ENCODE peak calls at places on chromosomes 16 and 17, in five cellular contexts. One of them, this sample, is unnamed.

GRCh38 chr17:41785876-41786226 is 660 bp downstream of the JUP start:
- DNase-seq in cardiac muscle cell: peak
- DNase-seq in astrocyte of the cerebellum: no peak
- DNase-seq in epithelial cell of esophagus: peak
- DNase-seq in fibroblast of mammary gland: no peak
- DNase-seq in this sample: no peak

GRCh38 chr16:73382921-73383594 is 335.1 kb upstream of the ZFHX3 start:
- DNase-seq in cardiac muscle cell: no peak
- DNase-seq in astrocyte of the cerebellum: no peak
- DNase-seq in epithelial cell of esophagus: no peak
- DNase-seq in fibroblast of mammary gland: no peak
- DNase-seq in this sample: no peak

GRCh38 chr16:4245400-4245799 is 3.5 kb upstream of the SRL start:
- DNase-seq in cardiac muscle cell: no peak
- DNase-seq in astrocyte of the cerebellum: no peak
- DNase-seq in epithelial cell of esophagus: no peak
- DNase-seq in fibroblast of mammary gland: peak
- DNase-seq in this sample: peak

GRCh38 chr17:77320046-77320445 is 179.3 kb downstream of the SEC14L1 start:
- DNase-seq in cardiac muscle cell: no peak
- DNase-seq in astrocyte of the cerebellum: no peak
- DNase-seq in epithelial cell of esophagus: no peak
- DNase-seq in fibroblast of mammary gland: peak
- DNase-seq in this sample: peak

GRCh38 chr17:81057079-81057730 is 22.3 kb downstream of the BAIAP2 start:
- DNase-seq in cardiac muscle cell: peak
- DNase-seq in astrocyte of the cerebellum: no peak
- DNase-seq in epithelial cell of esophagus: peak
- DNase-seq in fibroblast of mammary gland: peak
- DNase-seq in this sample: no peak

GRCh38 chr16:80682435-80683070 is 121.8 kb downstream of the CDYL2 start:
- DNase-seq in cardiac muscle cell: no peak
- DNase-seq in astrocyte of the cerebellum: no peak
- DNase-seq in epithelial cell of esophagus: peak
- DNase-seq in fibroblast of mammary gland: peak
- DNase-seq in this sample: peak

GRCh38 chr16:73214825-73215481 is 167.0 kb upstream of the ZFHX3 start:
- DNase-seq in cardiac muscle cell: no peak
- DNase-seq in astrocyte of the cerebellum: peak
- DNase-seq in epithelial cell of esophagus: no peak
- DNase-seq in fibroblast of mammary gland: peak
- DNase-seq in this sample: peak

GRCh38 chr16:11050954-11051353 is 106.6 kb downstream of the CLEC16A start:
- DNase-seq in cardiac muscle cell: no peak
- DNase-seq in astrocyte of the cerebellum: no peak
- DNase-seq in epithelial cell of esophagus: no peak
- DNase-seq in fibroblast of mammary gland: no peak
- DNase-seq in this sample: no peak

GRCh38 chr17:36591434-36592315 is at the start of gene DHRS11:
- DNase-seq in cardiac muscle cell: peak
- DNase-seq in astrocyte of the cerebellum: no peak
- DNase-seq in epithelial cell of esophagus: peak
- DNase-seq in fibroblast of mammary gland: peak
- DNase-seq in this sample: peak

GRCh38 chr17:3780986-3781385 is 20.0 kb downstream of the ITGAE start:
- DNase-seq in cardiac muscle cell: no peak
- DNase-seq in astrocyte of the cerebellum: no peak
- DNase-seq in epithelial cell of esophagus: no peak
- DNase-seq in fibroblast of mammary gland: no peak
- DNase-seq in this sample: peak

GRCh38 chr16:50300942-50301625 is 34.7 kb downstream of the ADCY7 start:
- DNase-seq in cardiac muscle cell: no peak
- DNase-seq in astrocyte of the cerebellum: no peak
- DNase-seq in epithelial cell of esophagus: no peak
- DNase-seq in fibroblast of mammary gland: peak
- DNase-seq in this sample: peak

GRCh38 chr17:43945074-43945824 is 3.0 kb upstream of the PPY start:
- DNase-seq in cardiac muscle cell: no peak
- DNase-seq in astrocyte of the cerebellum: peak
- DNase-seq in epithelial cell of esophagus: peak
- DNase-seq in fibroblast of mammary gland: peak
- DNase-seq in this sample: peak

GRCh38 chr17:81208651-81209050 is 14.1 kb downstream of the CEP131 start:
- DNase-seq in cardiac muscle cell: no peak
- DNase-seq in astrocyte of the cerebellum: no peak
- DNase-seq in epithelial cell of esophagus: no peak
- DNase-seq in fibroblast of mammary gland: no peak
- DNase-seq in this sample: no peak

GRCh38 chr17:5545051-5545987 is 39.0 kb downstream of the NLRP1 start:
- DNase-seq in cardiac muscle cell: no peak
- DNase-seq in astrocyte of the cerebellum: no peak
- DNase-seq in epithelial cell of esophagus: no peak
- DNase-seq in fibroblast of mammary gland: peak
- DNase-seq in this sample: no peak

GRCh38 chr16:83732536-83732935 is 75.2 kb upstream of the HSBP1 start:
- DNase-seq in cardiac muscle cell: no peak
- DNase-seq in astrocyte of the cerebellum: no peak
- DNase-seq in epithelial cell of esophagus: no peak
- DNase-seq in fibroblast of mammary gland: no peak
- DNase-seq in this sample: no peak

GRCh38 chr16:86243571-86244154 is 266.7 kb upstream of the FOXF1 start:
- DNase-seq in cardiac muscle cell: no peak
- DNase-seq in astrocyte of the cerebellum: no peak
- DNase-seq in epithelial cell of esophagus: no peak
- DNase-seq in fibroblast of mammary gland: no peak
- DNase-seq in this sample: no peak

GRCh38 chr16:8620535-8620934 is 963 bp upstream of the METTL22 start:
- DNase-seq in cardiac muscle cell: no peak
- DNase-seq in astrocyte of the cerebellum: no peak
- DNase-seq in epithelial cell of esophagus: peak
- DNase-seq in fibroblast of mammary gland: peak
- DNase-seq in this sample: no peak

GRCh38 chr16:11350531-11351335 is 5.5 kb downstream of the RMI2 start:
- DNase-seq in cardiac muscle cell: no peak
- DNase-seq in astrocyte of the cerebellum: no peak
- DNase-seq in epithelial cell of esophagus: no peak
- DNase-seq in fibroblast of mammary gland: peak
- DNase-seq in this sample: peak

GRCh38 chr17:66283971-66284370 is 18.4 kb upstream of the PRKCA start:
- DNase-seq in cardiac muscle cell: no peak
- DNase-seq in astrocyte of the cerebellum: no peak
- DNase-seq in epithelial cell of esophagus: no peak
- DNase-seq in fibroblast of mammary gland: no peak
- DNase-seq in this sample: no peak

GRCh38 chr16:52071101-52071500 is 475.8 kb downstream of the TOX3 start:
- DNase-seq in cardiac muscle cell: no peak
- DNase-seq in astrocyte of the cerebellum: no peak
- DNase-seq in epithelial cell of esophagus: no peak
- DNase-seq in fibroblast of mammary gland: no peak
- DNase-seq in this sample: no peak

GRCh38 chr16:81170824-81171223 is 67.7 kb upstream of the BCO1 start:
- DNase-seq in cardiac muscle cell: peak
- DNase-seq in astrocyte of the cerebellum: no peak
- DNase-seq in epithelial cell of esophagus: peak
- DNase-seq in fibroblast of mammary gland: no peak
- DNase-seq in this sample: no peak

GRCh38 chr16:82991435-82991834 is 364.7 kb downstream of the CDH13 start:
- DNase-seq in cardiac muscle cell: no peak
- DNase-seq in astrocyte of the cerebellum: no peak
- DNase-seq in epithelial cell of esophagus: no peak
- DNase-seq in fibroblast of mammary gland: no peak
- DNase-seq in this sample: no peak

GRCh38 chr17:44279586-44280344 is 11.8 kb upstream of the SLC4A1 start:
- DNase-seq in cardiac muscle cell: peak
- DNase-seq in astrocyte of the cerebellum: peak
- DNase-seq in epithelial cell of esophagus: peak
- DNase-seq in fibroblast of mammary gland: peak
- DNase-seq in this sample: peak

GRCh38 chr17:79563237-79564013 is 47.4 kb downstream of the RBFOX3 start:
- DNase-seq in cardiac muscle cell: no peak
- DNase-seq in astrocyte of the cerebellum: no peak
- DNase-seq in epithelial cell of esophagus: peak
- DNase-seq in fibroblast of mammary gland: peak
- DNase-seq in this sample: peak

GRCh38 chr16:30715777-30716445 is 16.9 kb downstream of the SRCAP start:
- DNase-seq in cardiac muscle cell: no peak
- DNase-seq in astrocyte of the cerebellum: no peak
- DNase-seq in epithelial cell of esophagus: peak
- DNase-seq in fibroblast of mammary gland: peak
- DNase-seq in this sample: peak

GRCh38 chr16:82504811-82505210 is 122.0 kb upstream of the CDH13 start:
- DNase-seq in cardiac muscle cell: peak
- DNase-seq in astrocyte of the cerebellum: no peak
- DNase-seq in epithelial cell of esophagus: no peak
- DNase-seq in fibroblast of mammary gland: no peak
- DNase-seq in this sample: no peak

GRCh38 chr17:27471321-27472269 is 15.3 kb downstream of the KSR1 start:
- DNase-seq in cardiac muscle cell: no peak
- DNase-seq in astrocyte of the cerebellum: no peak
- DNase-seq in epithelial cell of esophagus: peak
- DNase-seq in fibroblast of mammary gland: peak
- DNase-seq in this sample: no peak

GRCh38 chr17:7851438-7852261 is 3.2 kb upstream of the TMEM88 start:
- DNase-seq in cardiac muscle cell: peak
- DNase-seq in astrocyte of the cerebellum: no peak
- DNase-seq in epithelial cell of esophagus: peak
- DNase-seq in fibroblast of mammary gland: peak
- DNase-seq in this sample: peak

GRCh38 chr17:7854078-7854777 is 638 bp upstream of the TMEM88 start:
- DNase-seq in cardiac muscle cell: no peak
- DNase-seq in astrocyte of the cerebellum: no peak
- DNase-seq in epithelial cell of esophagus: no peak
- DNase-seq in fibroblast of mammary gland: no peak
- DNase-seq in this sample: no peak

GRCh38 chr17:7853693-7854043 is 1.2 kb upstream of the TMEM88 start:
- DNase-seq in cardiac muscle cell: no peak
- DNase-seq in astrocyte of the cerebellum: no peak
- DNase-seq in epithelial cell of esophagus: no peak
- DNase-seq in fibroblast of mammary gland: no peak
- DNase-seq in this sample: no peak

GRCh38 chr17:7852262-7852670 is 2.6 kb upstream of the TMEM88 start:
- DNase-seq in cardiac muscle cell: no peak
- DNase-seq in astrocyte of the cerebellum: no peak
- DNase-seq in epithelial cell of esophagus: no peak
- DNase-seq in fibroblast of mammary gland: no peak
- DNase-seq in this sample: no peak

GRCh38 chr17:7852919-7853692 is 1.8 kb upstream of the TMEM88 start:
- DNase-seq in cardiac muscle cell: no peak
- DNase-seq in astrocyte of the cerebellum: no peak
- DNase-seq in epithelial cell of esophagus: no peak
- DNase-seq in fibroblast of mammary gland: no peak
- DNase-seq in this sample: no peak
- H3K4me3 ChIP-seq in cardiac muscle cell: no peak
- H3K4me3 ChIP-seq in astrocyte of the cerebellum: no peak
- H3K4me3 ChIP-seq in epithelial cell of esophagus: no peak
- H3K4me3 ChIP-seq in fibroblast of mammary gland: no peak
- H3K4me3 ChIP-seq in this sample: no peak

GRCh38 chr16:703406-703805 is 2.2 kb downstream of the FBXL16 start:
- DNase-seq in cardiac muscle cell: no peak
- DNase-seq in astrocyte of the cerebellum: no peak
- DNase-seq in epithelial cell of esophagus: no peak
- DNase-seq in fibroblast of mammary gland: no peak
- DNase-seq in this sample: no peak

GRCh38 chr16:706189-707061 is 824 bp upstream of the FBXL16 start:
- DNase-seq in cardiac muscle cell: no peak
- DNase-seq in astrocyte of the cerebellum: no peak
- DNase-seq in epithelial cell of esophagus: no peak
- DNase-seq in fibroblast of mammary gland: no peak
- DNase-seq in this sample: no peak

GRCh38 chr16:705748-706188 is at the start of gene FBXL16:
- DNase-seq in cardiac muscle cell: no peak
- DNase-seq in astrocyte of the cerebellum: no peak
- DNase-seq in epithelial cell of esophagus: peak
- DNase-seq in fibroblast of mammary gland: no peak
- DNase-seq in this sample: no peak

GRCh38 chr16:704047-704446 is 1.6 kb downstream of the FBXL16 start:
- DNase-seq in cardiac muscle cell: no peak
- DNase-seq in astrocyte of the cerebellum: no peak
- DNase-seq in epithelial cell of esophagus: no peak
- DNase-seq in fibroblast of mammary gland: no peak
- DNase-seq in this sample: no peak

GRCh38 chr16:704552-705380 is 835 bp downstream of the FBXL16 start:
- DNase-seq in cardiac muscle cell: peak
- DNase-seq in astrocyte of the cerebellum: no peak
- DNase-seq in epithelial cell of esophagus: no peak
- DNase-seq in fibroblast of mammary gland: no peak
- DNase-seq in this sample: no peak
- TF ChIP-seq CTCF in cardiac muscle cell: no peak
- TF ChIP-seq CTCF in astrocyte of the cerebellum: no peak
- TF ChIP-seq CTCF in epithelial cell of esophagus: no peak
- TF ChIP-seq CTCF in fibroblast of mammary gland: no peak
- TF ChIP-seq CTCF in this sample: no peak

GRCh38 chr17:1714980-1715802 is 5.0 kb upstream of the TLCD2 start:
- DNase-seq in cardiac muscle cell: peak
- DNase-seq in astrocyte of the cerebellum: peak
- DNase-seq in epithelial cell of esophagus: peak
- DNase-seq in fibroblast of mammary gland: peak
- DNase-seq in this sample: peak

GRCh38 chr17:1715803-1716075 is 5.6 kb upstream of the TLCD2 start:
- DNase-seq in cardiac muscle cell: no peak
- DNase-seq in astrocyte of the cerebellum: no peak
- DNase-seq in epithelial cell of esophagus: no peak
- DNase-seq in fibroblast of mammary gland: no peak
- DNase-seq in this sample: no peak

GRCh38 chr17:1713878-1714487 is 3.8 kb upstream of the TLCD2 start:
- DNase-seq in cardiac muscle cell: peak
- DNase-seq in astrocyte of the cerebellum: no peak
- DNase-seq in epithelial cell of esophagus: peak
- DNase-seq in fibroblast of mammary gland: peak
- DNase-seq in this sample: peak

GRCh38 chr17:1713160-1713877 is 3.1 kb upstream of the TLCD2 start:
- DNase-seq in cardiac muscle cell: no peak
- DNase-seq in astrocyte of the cerebellum: no peak
- DNase-seq in epithelial cell of esophagus: no peak
- DNase-seq in fibroblast of mammary gland: no peak
- DNase-seq in this sample: no peak

DNA sequence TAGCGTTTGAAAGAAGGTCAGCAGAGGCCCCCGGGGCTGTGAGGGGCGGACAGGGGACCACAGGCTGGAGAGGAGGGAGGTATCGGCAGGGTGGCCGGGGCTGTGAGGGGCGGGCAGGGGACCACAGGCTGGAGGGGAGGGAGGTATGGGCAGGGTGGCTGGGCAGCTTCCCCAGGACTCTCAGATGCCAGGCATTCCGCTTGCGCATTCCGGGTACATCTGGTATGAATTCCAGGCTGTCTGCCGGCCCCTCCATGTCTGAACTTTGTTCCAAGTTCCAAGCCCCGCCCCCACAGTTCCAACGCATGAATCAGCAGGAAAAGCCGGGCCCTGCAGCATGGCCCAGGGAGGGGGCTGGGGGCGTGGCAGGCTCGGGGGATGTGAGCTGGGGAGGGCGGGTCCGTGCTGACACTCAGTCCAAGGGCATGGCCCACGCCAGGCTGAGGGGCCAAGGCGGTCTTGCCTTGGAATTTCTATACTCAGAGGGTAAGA is 4.4 kb upstream of the TLCD2 start:
- DNase-seq in cardiac muscle cell: peak
- DNase-seq in astrocyte of the cerebellum: peak
- DNase-seq in epithelial cell of esophagus: peak
- DNase-seq in fibroblast of mammary gland: peak
- DNase-seq in this sample: peak
- H3K4me3 ChIP-seq in cardiac muscle cell: peak
- H3K4me3 ChIP-seq in astrocyte of the cerebellum: peak
- H3K4me3 ChIP-seq in epithelial cell of esophagus: peak
- H3K4me3 ChIP-seq in fibroblast of mammary gland: peak
- H3K4me3 ChIP-seq in this sample: peak

GRCh38 chr17:82244413-82245140 is 15.7 kb downstream of the SLC16A3 start:
- DNase-seq in cardiac muscle cell: no peak
- DNase-seq in astrocyte of the cerebellum: no peak
- DNase-seq in epithelial cell of esophagus: peak
- DNase-seq in fibroblast of mammary gland: peak
- DNase-seq in this sample: peak
- TF ChIP-seq CTCF in cardiac muscle cell: peak
- TF ChIP-seq CTCF in astrocyte of the cerebellum: peak
- TF ChIP-seq CTCF in epithelial cell of esophagus: peak
- TF ChIP-seq CTCF in fibroblast of mammary gland: peak
- TF ChIP-seq CTCF in this sample: peak